ENCODE peak calls at places on chromosomes 6 and 20, in four cellular contexts. One of them, this sample, is unnamed.

GRCh38 chr6:157539421-157539822 is 158.4 kb downstream of the ZDHHC14 start:
- DNase-seq in K562: no peak
- DNase-seq in cardiac fibroblast: no peak
- DNase-seq in mesenchymal stem cell: no peak
- DNase-seq in this sample: no peak

GRCh38 chr6:165236326-165236725 is 73.1 kb downstream of the C6orf118 start:
- DNase-seq in K562: no peak
- DNase-seq in cardiac fibroblast: no peak
- DNase-seq in mesenchymal stem cell: no peak
- DNase-seq in this sample: no peak

GRCh38 chr20:10671850-10672578 is 1.8 kb downstream of the JAG1 start:
- DNase-seq in K562: peak
- DNase-seq in cardiac fibroblast: no peak
- DNase-seq in mesenchymal stem cell: peak
- DNase-seq in this sample: peak

GRCh38 chr6:107344383-107344782 is 115.0 kb downstream of the PDSS2 start:
- DNase-seq in K562: no peak
- DNase-seq in cardiac fibroblast: no peak
- DNase-seq in mesenchymal stem cell: no peak
- DNase-seq in this sample: no peak

GRCh38 chr6:133610974-133611373 is 277.9 kb upstream of the TCF21 start:
- DNase-seq in K562: no peak
- DNase-seq in cardiac fibroblast: peak
- DNase-seq in mesenchymal stem cell: no peak
- DNase-seq in this sample: no peak

GRCh38 chr20:48701702-48702101 is 126.1 kb downstream of the PREX1 start:
- DNase-seq in K562: no peak
- DNase-seq in cardiac fibroblast: no peak
- DNase-seq in mesenchymal stem cell: no peak
- DNase-seq in this sample: no peak

GRCh38 chr6:148836751-148837150 is 89.9 kb downstream of the UST start:
- DNase-seq in K562: no peak
- DNase-seq in cardiac fibroblast: no peak
- DNase-seq in mesenchymal stem cell: no peak
- DNase-seq in this sample: no peak

GRCh38 chr6:33320315-33321181 is 3.0 kb upstream of the ZBTB22 start:
- DNase-seq in K562: peak
- DNase-seq in cardiac fibroblast: peak
- DNase-seq in mesenchymal stem cell: peak
- DNase-seq in this sample: no peak

GRCh38 chr6:40816601-40817000 is 222.4 kb downstream of the UNC5CL start:
- DNase-seq in K562: no peak
- DNase-seq in cardiac fibroblast: no peak
- DNase-seq in mesenchymal stem cell: no peak
- DNase-seq in this sample: no peak

GRCh38 chr6:108710046-108710445 is 138.2 kb upstream of the ARMC2 start:
- DNase-seq in K562: no peak
- DNase-seq in cardiac fibroblast: no peak
- DNase-seq in mesenchymal stem cell: no peak
- DNase-seq in this sample: peak

GRCh38 chr20:61253640-61254511 is 1.8 kb downstream of the CDH4 start:
- DNase-seq in K562: no peak
- DNase-seq in cardiac fibroblast: no peak
- DNase-seq in mesenchymal stem cell: peak
- DNase-seq in this sample: no peak

GRCh38 chr20:59300341-59301081 is at the start of gene EDN3:
- DNase-seq in K562: no peak
- DNase-seq in cardiac fibroblast: no peak
- DNase-seq in mesenchymal stem cell: no peak
- DNase-seq in this sample: no peak

GRCh38 chr20:21516180-21516567 is 2.3 kb upstream of the NKX2-2 start:
- DNase-seq in K562: no peak
- DNase-seq in cardiac fibroblast: no peak
- DNase-seq in mesenchymal stem cell: no peak
- DNase-seq in this sample: no peak

GRCh38 chr6:12353731-12354130 is 63.6 kb downstream of the EDN1 start:
- DNase-seq in K562: no peak
- DNase-seq in cardiac fibroblast: peak
- DNase-seq in mesenchymal stem cell: no peak
- DNase-seq in this sample: peak

GRCh38 chr6:129500958-129501381 is 209.0 kb downstream of the ARHGAP18 start:
- DNase-seq in K562: peak
- DNase-seq in cardiac fibroblast: no peak
- DNase-seq in mesenchymal stem cell: peak
- DNase-seq in this sample: no peak

GRCh38 chr6:138004423-138005287 is 102.6 kb downstream of the PERP start:
- DNase-seq in K562: peak
- DNase-seq in cardiac fibroblast: peak
- DNase-seq in mesenchymal stem cell: peak
- DNase-seq in this sample: no peak

GRCh38 chr20:58645277-58645968 is 5.7 kb upstream of the STX16 start:
- DNase-seq in K562: no peak
- DNase-seq in cardiac fibroblast: peak
- DNase-seq in mesenchymal stem cell: no peak
- DNase-seq in this sample: peak

GRCh38 chr6:170271771-170272314 is 19.0 kb downstream of the DLL1 start:
- DNase-seq in K562: no peak
- DNase-seq in cardiac fibroblast: no peak
- DNase-seq in mesenchymal stem cell: no peak
- DNase-seq in this sample: no peak

GRCh38 chr6:25359891-25360290 is 80.7 kb downstream of the CARMIL1 start:
- DNase-seq in K562: no peak
- DNase-seq in cardiac fibroblast: no peak
- DNase-seq in mesenchymal stem cell: no peak
- DNase-seq in this sample: no peak
- H3K4me3 ChIP-seq in K562: no peak
- H3K4me3 ChIP-seq in cardiac fibroblast: no peak
- H3K4me3 ChIP-seq in mesenchymal stem cell: peak
- H3K4me3 ChIP-seq in this sample: no peak

GRCh38 chr20:56689318-56689717 is 60.2 kb downstream of the TFAP2C start:
- DNase-seq in K562: no peak
- DNase-seq in cardiac fibroblast: peak
- DNase-seq in mesenchymal stem cell: no peak
- DNase-seq in this sample: peak
- H3K4me3 ChIP-seq in K562: no peak
- H3K4me3 ChIP-seq in cardiac fibroblast: no peak
- H3K4me3 ChIP-seq in mesenchymal stem cell: no peak
- H3K4me3 ChIP-seq in this sample: no peak

GRCh38 chr6:17602888-17603287 is 2.8 kb downstream of the FAM8A1 start:
- DNase-seq in K562: no peak
- DNase-seq in cardiac fibroblast: no peak
- DNase-seq in mesenchymal stem cell: no peak
- DNase-seq in this sample: no peak

GRCh38 chr6:17599885-17600526 is at the start of gene FAM8A1:
- DNase-seq in K562: peak
- DNase-seq in cardiac fibroblast: peak
- DNase-seq in mesenchymal stem cell: peak
- DNase-seq in this sample: peak

GRCh38 chr6:17601389-17601703 is 1.2 kb downstream of the FAM8A1 start:
- DNase-seq in K562: no peak
- DNase-seq in cardiac fibroblast: peak
- DNase-seq in mesenchymal stem cell: no peak
- DNase-seq in this sample: no peak

GRCh38 chr6:17596085-17596484 is 4.0 kb upstream of the FAM8A1 start:
- DNase-seq in K562: no peak
- DNase-seq in cardiac fibroblast: no peak
- DNase-seq in mesenchymal stem cell: no peak
- DNase-seq in this sample: no peak

GRCh38 chr6:17600527-17601388 is 656 bp downstream of the FAM8A1 start:
- DNase-seq in K562: peak
- DNase-seq in cardiac fibroblast: peak
- DNase-seq in mesenchymal stem cell: peak
- DNase-seq in this sample: peak
- H3K4me3 ChIP-seq in K562: peak
- H3K4me3 ChIP-seq in cardiac fibroblast: peak
- H3K4me3 ChIP-seq in mesenchymal stem cell: peak
- H3K4me3 ChIP-seq in this sample: peak

DNA sequence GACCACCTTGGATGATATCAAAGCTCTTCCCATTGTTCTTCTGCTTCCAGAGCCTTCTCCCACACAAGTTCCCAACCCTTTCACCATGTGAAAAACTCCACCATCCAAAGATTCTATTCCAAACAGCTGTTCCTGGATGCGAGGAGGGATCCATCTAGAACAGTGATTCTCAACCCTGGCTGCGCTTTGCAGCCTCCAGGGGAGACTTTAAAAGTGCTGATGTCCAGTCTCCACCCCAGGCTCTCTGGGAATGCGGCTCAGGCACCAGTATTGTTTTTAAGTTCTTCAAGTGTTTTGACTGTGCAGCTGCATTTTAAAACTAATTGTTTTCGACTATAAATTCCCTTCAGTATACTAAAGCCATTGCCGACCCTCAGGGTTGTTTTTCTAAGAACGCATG is 532.3 kb upstream of the JARID2 start:
- DNase-seq in K562: no peak
- DNase-seq in cardiac fibroblast: no peak
- DNase-seq in mesenchymal stem cell: no peak
- DNase-seq in this sample: no peak
- H3K4me3 ChIP-seq in K562: no peak
- H3K4me3 ChIP-seq in cardiac fibroblast: no peak
- H3K4me3 ChIP-seq in mesenchymal stem cell: peak
- H3K4me3 ChIP-seq in this sample: no peak

GRCh38 chr6:55833284-55833683 is 42.1 kb downstream of the BMP5 start:
- DNase-seq in K562: no peak
- DNase-seq in cardiac fibroblast: no peak
- DNase-seq in mesenchymal stem cell: peak
- DNase-seq in this sample: no peak

GRCh38 chr6:55836481-55836880 is 38.9 kb downstream of the BMP5 start:
- DNase-seq in K562: no peak
- DNase-seq in cardiac fibroblast: peak
- DNase-seq in mesenchymal stem cell: no peak
- DNase-seq in this sample: peak

GRCh38 chr6:55839080-55839479 is 36.3 kb downstream of the BMP5 start:
- DNase-seq in K562: no peak
- DNase-seq in cardiac fibroblast: no peak
- DNase-seq in mesenchymal stem cell: no peak
- DNase-seq in this sample: no peak

GRCh38 chr6:55841341-55841740 is 34.0 kb downstream of the BMP5 start:
- DNase-seq in K562: no peak
- DNase-seq in cardiac fibroblast: no peak
- DNase-seq in mesenchymal stem cell: peak
- DNase-seq in this sample: no peak

DNA sequence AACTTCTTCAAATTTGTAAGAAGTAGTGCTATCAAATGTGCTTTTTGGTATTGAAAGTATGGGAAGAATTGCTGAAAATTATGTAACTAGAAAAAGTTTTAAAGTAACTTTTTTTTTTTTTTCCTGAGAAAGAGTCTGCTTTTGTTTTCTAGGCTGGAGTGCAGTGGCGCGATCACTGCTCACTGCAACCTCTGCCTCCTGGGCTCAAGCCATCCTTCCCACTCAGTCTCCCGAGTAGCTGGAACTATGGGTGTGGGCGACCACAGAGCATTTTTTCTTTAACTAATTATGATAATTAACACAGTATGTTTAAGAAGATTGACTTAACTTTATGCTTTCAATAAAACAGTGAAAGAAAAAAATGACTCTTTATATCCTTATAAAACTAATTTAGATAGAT is 38.4 kb downstream of the BMP5 start:
- DNase-seq in K562: no peak
- DNase-seq in cardiac fibroblast: no peak
- DNase-seq in mesenchymal stem cell: no peak
- DNase-seq in this sample: no peak
- H3K4me3 ChIP-seq in K562: no peak
- H3K4me3 ChIP-seq in cardiac fibroblast: no peak
- H3K4me3 ChIP-seq in mesenchymal stem cell: no peak
- H3K4me3 ChIP-seq in this sample: no peak

DNA sequence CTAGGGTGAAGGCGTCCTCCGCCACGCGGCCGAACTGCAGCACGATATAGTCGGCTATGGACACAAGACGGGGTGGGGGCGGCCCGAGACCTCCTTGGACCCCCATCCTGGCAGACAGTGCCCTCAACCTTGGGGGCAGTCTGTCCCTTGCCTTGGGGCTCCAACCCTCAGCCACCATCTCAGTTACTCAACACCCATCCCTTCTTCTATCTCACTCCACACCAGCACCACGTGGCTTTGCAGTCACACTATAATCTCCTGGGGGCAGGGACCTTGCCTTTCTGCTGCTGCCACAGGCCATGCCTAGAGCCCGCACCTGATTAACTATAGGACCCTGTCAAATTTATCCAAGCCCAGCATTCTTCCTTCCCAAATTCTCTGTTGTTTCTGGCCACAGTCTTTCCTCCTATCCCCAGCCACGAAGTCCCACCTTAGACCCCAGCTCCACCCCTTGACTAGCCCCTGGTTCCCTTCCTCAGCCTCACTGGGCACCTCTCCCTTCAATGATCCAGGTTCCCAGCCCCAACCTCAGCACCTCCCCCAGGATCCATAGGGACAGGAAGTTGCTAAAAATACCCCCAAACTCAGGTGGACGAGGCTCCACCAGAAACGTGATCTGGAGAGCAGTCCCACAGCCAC is 1.6 kb upstream of the TEAD3 start:
- DNase-seq in K562: peak
- DNase-seq in cardiac fibroblast: no peak
- DNase-seq in mesenchymal stem cell: no peak
- DNase-seq in this sample: no peak
- H3K4me3 ChIP-seq in K562: peak
- H3K4me3 ChIP-seq in cardiac fibroblast: peak
- H3K4me3 ChIP-seq in mesenchymal stem cell: peak
- H3K4me3 ChIP-seq in this sample: peak